ENCODE peak calls at places on chromosomes 12 and 14, in four cellular contexts. Q is psoas muscle, L is left ventricle myocardium inferior, Y is HepG2. G is an unnamed sample.

GRCh38 chr12:55899035-55899434 is 28.7 kb downstream of the PYM1 start:
- DNase-seq in Y (peak; percentile 35), Q (no peak), L (no peak), G (no peak)

GRCh38 chr14:105859717-105860614 is 333.6 kb downstream of the TMEM121 start:
- DNase-seq in Q (no peak), Y (no peak), L (peak; percentile 11), G (peak; percentile 9)

GRCh38 chr12:110338754-110339153 is 57.7 kb downstream of the ATP2A2 start:
- DNase-seq in Q (no peak), Y (no peak), L (no peak), G (no peak)

GRCh38 chr14:94974893-94975292 is 182.4 kb downstream of the DICER1 start:
- DNase-seq in L (no peak), Q (peak; percentile 59), Y (no peak), G (no peak)

GRCh38 chr14:56189306-56189705 is 71.1 kb downstream of the PELI2 start:
- DNase-seq in Q (no peak), L (no peak), Y (no peak), G (no peak)

GRCh38 chr14:105275267-105275946 is 25.4 kb downstream of the BRF1 start:
- DNase-seq in L (no peak), Q (peak; percentile 56), Y (no peak), G (no peak)

GRCh38 chr14:103128631-103129300 is 5.5 kb downstream of the TNFAIP2 start:
- DNase-seq in L (peak; percentile 17), Q (no peak), Y (no peak), G (peak; percentile 43)

GRCh38 chr12:54340845-54341244 is 15.9 kb downstream of the COPZ1 start:
- DNase-seq in Y (peak; percentile 46), Q (no peak), L (no peak), G (no peak)

GRCh38 chr12:52867636-52868035 is 18.8 kb upstream of the KRT78 start:
- DNase-seq in Y (no peak), L (peak; percentile 73), Q (peak; percentile 69), G (no peak)

DNA sequence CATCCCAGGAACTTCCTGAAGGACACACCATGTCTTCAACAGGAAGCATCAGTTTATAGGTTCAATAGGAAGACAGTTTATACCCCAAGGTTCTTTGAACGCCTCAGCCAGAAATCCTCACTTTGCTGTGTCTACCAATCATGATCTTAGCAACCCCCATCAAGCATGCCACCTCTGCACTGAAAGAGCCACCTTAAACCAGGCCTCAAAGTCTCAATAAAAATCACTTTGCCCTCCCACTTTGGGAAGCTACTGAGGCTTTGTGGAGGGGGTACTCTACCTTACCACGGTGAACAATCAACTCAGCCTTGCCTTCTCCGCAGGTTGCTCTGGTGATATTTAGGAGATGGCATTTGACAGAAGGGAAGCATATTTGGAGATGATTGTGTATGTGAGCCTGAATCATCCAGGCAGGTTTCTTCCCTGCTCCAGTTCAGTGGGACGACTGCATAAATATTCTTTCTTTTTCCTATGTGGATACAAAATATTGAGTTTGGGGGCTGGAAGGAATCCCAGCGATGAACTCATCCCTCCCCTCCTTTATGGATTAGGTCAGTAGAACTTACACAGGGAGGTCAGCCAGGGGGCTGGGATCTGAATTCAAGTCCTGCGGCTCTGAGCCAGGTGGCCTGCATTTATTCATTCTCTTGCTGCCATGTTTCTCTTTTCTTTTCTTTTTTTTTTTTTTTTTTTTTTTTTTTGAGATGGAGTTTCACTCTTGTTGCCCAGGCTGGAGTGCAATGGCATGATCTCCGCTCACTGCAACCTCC is 42.8 kb upstream of the VASH1 start:
- DNase-seq in Q (no peak), Y (no peak), L (peak; percentile 62), G (no peak)
- H3K4me1 ChIP-seq in Q (peaks cover 12% of the 10 kb centered on the region), Y (peaks cover 14% of the 10 kb centered on the region), L (peaks cover 97% of the 10 kb centered on the region), G (no peaks in the 10 kb centered on the region)

GRCh38 chr12:95723693-95724384 is 66.7 kb downstream of the NTN4 start:
- DNase-seq in Q (no peak), L (no peak), Y (no peak), G (no peak)
- H3K36me3 ChIP-seq in Q (no peaks in the 10 kb centered on the region), L (peaks cover 30% of the 10 kb centered on the region), Y (no peaks in the 10 kb centered on the region), G (no peaks in the 10 kb centered on the region)

GRCh38 chr14:72888202-72888601 is 5.7 kb downstream of the DPF3 start:
- DNase-seq in Q (no peak), Y (no peak), L (no peak), G (no peak)
- H3K4me1 ChIP-seq in Q (peaks cover 52% of the 10 kb centered on the region), Y (peaks cover 14% of the 10 kb centered on the region), L (peaks cover 68% of the 10 kb centered on the region), G (no peaks in the 10 kb centered on the region)

GRCh38 chr12:122533841-122534240 is 6.8 kb downstream of the KNTC1 start:
- DNase-seq in Q (no peak), Y (no peak), L (no peak), G (no peak)
- H3K36me3 ChIP-seq in Q (no peaks in the 10 kb centered on the region), Y (peaks cover 5% of the 10 kb centered on the region), L (no peaks in the 10 kb centered on the region), G (no peaks in the 10 kb centered on the region)

GRCh38 chr12:57146092-57146491 is 1.3 kb downstream of the LRP1-AS start:
- DNase-seq in Q (no peak), Y (no peak), L (no peak), G (no peak)
- H3K4me1 ChIP-seq in Q (peaks cover 7% of the 10 kb centered on the region), Y (peaks cover 90% of the 10 kb centered on the region), L (peaks cover 96% of the 10 kb centered on the region), G (no peaks in the 10 kb centered on the region)

DNA sequence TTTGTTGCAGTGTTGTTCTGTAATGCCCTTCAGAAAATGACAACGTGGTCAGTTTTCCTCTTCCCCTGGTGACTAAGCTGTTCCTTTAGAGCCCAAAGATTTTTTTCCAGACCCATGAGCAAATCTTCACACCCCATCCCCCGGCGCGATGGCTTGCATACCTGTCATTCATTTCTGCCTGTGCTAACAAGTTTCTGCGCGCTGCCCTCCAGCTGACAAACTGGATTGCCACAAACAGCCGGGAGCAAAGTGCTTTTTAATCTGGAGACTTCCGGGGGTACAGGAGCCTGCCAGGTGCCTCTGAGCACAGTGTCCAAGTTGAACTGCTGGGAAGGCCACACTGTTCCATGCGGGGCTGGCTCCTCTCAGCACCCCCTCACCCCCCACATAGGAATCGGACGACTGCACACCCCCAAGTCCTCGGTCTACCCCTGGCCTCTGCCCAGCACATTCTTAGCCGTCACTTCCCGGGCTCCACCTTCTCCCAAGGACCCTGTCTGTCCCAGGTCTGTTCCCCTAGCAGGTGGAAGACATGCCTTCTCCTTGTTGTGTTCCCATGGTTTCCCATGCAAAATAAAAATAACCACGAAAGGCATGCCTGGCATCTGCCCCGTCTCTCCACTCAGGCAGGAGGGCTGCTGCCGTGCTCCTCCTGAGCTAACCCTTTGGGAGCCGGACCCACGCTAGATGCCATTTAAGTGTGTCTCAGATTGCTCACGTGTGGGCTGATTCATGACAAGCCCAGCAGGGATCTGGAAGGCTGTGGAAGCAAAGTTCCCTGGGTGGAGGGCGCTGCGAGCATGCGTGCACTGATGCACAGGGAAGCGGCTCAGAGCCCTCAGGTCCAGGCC is 14.1 kb downstream of the RILPL1 start:
- DNase-seq in Y (peak; percentile 84), Q (peak; percentile 81), L (peak; percentile 75), G (peak; percentile 30)
- H3K36me3 ChIP-seq in Y (peaks cover 20% of the 10 kb centered on the region), Q (no peaks in the 10 kb centered on the region), L (peaks cover 73% of the 10 kb centered on the region), G (peaks cover 6% of the 10 kb centered on the region)

GRCh38 chr12:31570880-31571279 is 20.1 kb downstream of the DENND5B start:
- DNase-seq in Y (peak; percentile 45), Q (no peak), L (no peak), G (no peak)

GRCh38 chr12:31574803-31575573 is 15.9 kb downstream of the DENND5B start:
- DNase-seq in Q (no peak), Y (peak; percentile 23), L (no peak), G (no peak)

GRCh38 chr12:31578632-31579031 is 12.3 kb downstream of the DENND5B start:
- DNase-seq in Y (no peak), L (no peak), Q (no peak), G (no peak)

GRCh38 chr12:31568498-31568897 is 22.4 kb downstream of the DENND5B start:
- DNase-seq in Q (no peak), L (no peak), Y (no peak), G (no peak)

DNA sequence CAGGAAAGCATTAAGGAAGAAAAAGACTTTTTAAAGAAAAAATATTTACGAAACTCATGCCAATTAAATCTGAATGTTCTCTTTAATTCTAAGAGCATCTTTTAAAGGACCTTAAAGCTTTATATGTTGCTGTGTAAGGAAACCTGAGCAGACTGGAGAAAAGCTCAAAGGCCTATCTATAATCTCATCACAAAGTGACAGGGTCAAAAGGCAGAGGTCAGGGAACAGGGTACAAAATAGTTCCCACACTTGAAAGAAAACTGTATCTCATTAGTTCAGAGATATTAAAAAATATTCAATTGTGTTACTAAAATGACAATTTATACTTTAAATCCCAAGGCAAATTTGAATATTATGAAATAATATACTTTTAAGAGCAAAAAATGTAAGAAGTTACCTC is 18.0 kb downstream of the DENND5B start:
- DNase-seq in L (no peak), Y (no peak), Q (no peak), G (no peak)
- H3K4me1 ChIP-seq in L (peaks cover 67% of the 10 kb centered on the region), Y (peaks cover 67% of the 10 kb centered on the region), Q (peaks cover 22% of the 10 kb centered on the region), G (peaks cover 17% of the 10 kb centered on the region)

DNA sequence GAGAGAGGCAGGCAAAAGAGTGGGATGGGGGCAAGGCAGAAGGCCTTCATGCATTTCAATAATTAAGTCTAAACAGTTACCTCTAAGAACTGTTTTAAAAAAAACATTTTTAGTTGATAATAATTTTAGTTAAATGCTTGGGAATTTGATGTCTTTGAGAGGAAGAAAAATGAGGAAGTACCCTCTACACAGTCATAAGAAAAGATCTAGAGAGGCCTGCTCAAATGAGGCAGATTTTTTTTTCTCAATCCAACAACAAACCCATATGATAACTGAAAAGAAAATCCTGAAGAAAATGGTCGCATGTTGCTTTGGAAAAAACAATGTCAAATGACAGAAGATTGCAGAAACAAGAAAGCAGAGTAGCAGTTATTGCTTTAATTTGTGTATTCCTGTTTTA is 25.6 kb downstream of the SINHCAF start:
- DNase-seq in Y (no peak), L (no peak), Q (no peak), G (no peak)
- H3K36me3 ChIP-seq in Y (peaks cover 18% of the 10 kb centered on the region), L (peaks cover 21% of the 10 kb centered on the region), Q (no peaks in the 10 kb centered on the region), G (no peaks in the 10 kb centered on the region)

DNA sequence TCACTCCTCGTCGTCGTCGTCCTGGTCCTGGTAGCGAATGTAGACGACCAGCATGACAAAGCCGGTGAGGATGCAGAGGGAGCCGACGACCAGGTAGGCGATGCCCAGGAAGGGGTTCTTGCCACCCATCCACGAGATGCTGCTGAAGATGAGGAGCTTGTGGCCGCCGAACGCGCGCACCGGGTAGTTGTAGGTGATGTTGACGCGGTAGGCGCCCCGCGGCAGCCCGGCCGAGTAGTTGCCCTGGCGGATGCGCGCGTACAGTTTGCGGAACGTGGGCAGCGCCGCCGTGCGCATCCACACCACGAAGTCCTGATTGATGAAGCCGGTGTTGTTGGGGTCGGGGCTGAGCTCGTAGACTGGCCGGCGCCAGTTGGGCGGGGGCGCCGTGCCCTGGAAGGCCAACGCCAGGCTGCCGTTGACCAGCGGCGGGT is 1.0 kb downstream of the TMEM30B start:
- DNase-seq in L (peak; percentile 21), Q (no peak), Y (no peak), G (no peak)
- H3K4me1 ChIP-seq in L (peaks cover 18% of the 10 kb centered on the region), Q (peaks cover 3% of the 10 kb centered on the region), Y (peaks cover 26% of the 10 kb centered on the region), G (peaks cover 4% of the 10 kb centered on the region)

DNA sequence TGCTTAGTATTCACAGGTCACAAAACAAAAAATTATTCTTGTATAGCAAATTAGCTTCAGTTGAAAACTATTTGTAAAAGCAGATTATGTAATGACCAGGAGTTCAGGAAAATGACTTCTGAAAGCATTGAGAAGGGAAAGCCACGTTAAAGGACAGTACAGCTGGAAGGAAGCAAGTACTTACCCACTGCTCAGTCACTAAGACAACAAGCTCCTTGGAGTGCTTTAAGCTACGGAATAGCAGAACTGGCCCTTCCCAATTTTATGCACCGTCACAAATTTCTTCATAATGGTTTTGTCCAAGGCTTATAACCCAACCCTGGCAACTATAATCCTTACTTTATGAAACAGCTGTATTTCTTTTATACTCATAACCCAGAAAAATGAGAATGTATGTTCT is 13.0 kb upstream of the SNAPC1 start:
- DNase-seq in Q (no peak), Y (no peak), L (no peak), G (no peak)
- H3K36me3 ChIP-seq in Q (no peaks in the 10 kb centered on the region), Y (no peaks in the 10 kb centered on the region), L (peaks cover 32% of the 10 kb centered on the region), G (no peaks in the 10 kb centered on the region)